ENCODE peak calls at places on chromosomes 5 and 9, in seven cellular contexts. G is GF-D8; L is activated T-cell treated with anti-CD3 and anti-CD28 coated beads for 1 hour; F is SK-N-MC; C is H4; A is ureter; P is activated CD4-positive, alpha-beta T cell treated with anti-CD3 and anti-CD28 coated beads, Interleukin-2, amount 50 U/mL, for 48 hours. D is an unnamed sample.

GRCh38 chr5:157303667-157304327 is 37.9 kb downstream of the CYFIP2 start:
- DNase-seq in G (no peak), L (peak; percentile 42), F (no peak), C (no peak), A (no peak), P (peak; percentile 70), D (no peak)

GRCh38 chr5:7584749-7585148 is 188.8 kb downstream of the ADCY2 start:
- DNase-seq in G (no peak), L (no peak), F (no peak), C (no peak), A (no peak), P (no peak), D (no peak)

GRCh38 chr9:92513349-92513748 is 22.4 kb downstream of the ECM2 start:
- DNase-seq in G (no peak), L (no peak), F (no peak), C (no peak), A (no peak), P (no peak), D (no peak)

GRCh38 chr9:95102001-95102433 is 215.5 kb downstream of the FANCC start:
- DNase-seq in G (no peak), L (no peak), F (no peak), C (no peak), A (no peak), P (no peak), D (no peak)

GRCh38 chr5:138448481-138449398 is 9.9 kb downstream of the REEP2 start:
- DNase-seq in G (no peak), L (no peak), F (peak; percentile 42), C (peak; percentile 67), A (no peak), P (no peak), D (no peak)

GRCh38 chr5:38537502-38537901 is 18.9 kb downstream of the LIFR start:
- DNase-seq in G (no peak), L (no peak), F (no peak), C (no peak), A (no peak), P (no peak), D (no peak)

GRCh38 chr5:39624268-39624886 is 199.6 kb upstream of the DAB2 start:
- DNase-seq in G (no peak), L (no peak), F (no peak), C (peak; percentile 57), A (peak; percentile 70), P (no peak), D (no peak)

GRCh38 chr5:179152144-179152895 is 92.1 kb downstream of the ZNF354C start:
- DNase-seq in G (no peak), L (no peak), F (no peak), C (no peak), A (no peak), P (no peak), D (no peak)

GRCh38 chr5:132010645-132011560 is 555 bp downstream of the ACSL6 start:
- DNase-seq in G (no peak), L (no peak), F (no peak), C (no peak), A (no peak), P (peak; percentile 7), D (no peak)

GRCh38 chr9:137082925-137083290 is 3.9 kb upstream of the MAN1B1 start:
- DNase-seq in G (no peak), L (no peak), F (no peak), C (no peak), A (no peak), P (no peak), D (no peak)

GRCh38 chr9:13804532-13804931 is 509.4 kb downstream of the NFIB start:
- DNase-seq in G (no peak), L (no peak), F (no peak), C (peak; percentile 74), A (no peak), P (no peak), D (no peak)

GRCh38 chr9:128043467-128043868 is 23.7 kb downstream of the NAIF1 start:
- DNase-seq in G (no peak), L (no peak), F (no peak), C (no peak), A (no peak), P (no peak), D (no peak)

GRCh38 chr9:626591-626990 is 214.9 kb upstream of the DMRT1 start:
- DNase-seq in G (no peak), L (no peak), F (no peak), C (no peak), A (no peak), P (no peak), D (no peak)

GRCh38 chr9:126452036-126452595 is 125.5 kb downstream of the MVB12B start:
- DNase-seq in G (no peak), L (no peak), F (no peak), C (no peak), A (no peak), P (no peak), D (no peak)

GRCh38 chr5:151155149-151155776 is 2.3 kb downstream of the ANXA6 start:
- DNase-seq in G (peak; percentile 21), L (peak; percentile 50), F (no peak), C (no peak), A (no peak), P (peak; percentile 67), D (no peak)

GRCh38 chr5:78705826-78706225 is 57.3 kb upstream of the LHFPL2 start:
- DNase-seq in G (no peak), L (no peak), F (no peak), C (no peak), A (no peak), P (no peak), D (no peak)

GRCh38 chr9:128917151-128917849 is 3.5 kb upstream of the PHYHD1 start:
- DNase-seq in G (no peak), L (no peak), F (no peak), C (no peak), A (peak; percentile 78), P (no peak), D (no peak)

GRCh38 chr9:68808481-68808880 is 103.4 kb downstream of the PIP5K1B start:
- DNase-seq in G (no peak), L (no peak), F (no peak), C (no peak), A (no peak), P (no peak), D (no peak)

GRCh38 chr9:6640268-6641072 is 5.1 kb downstream of the GLDC start:
- DNase-seq in G (no peak), L (no peak), F (no peak), C (no peak), A (no peak), P (no peak), D (no peak)

GRCh38 chr5:5207832-5208231 is 67.7 kb downstream of the ADAMTS16 start:
- DNase-seq in G (no peak), L (no peak), F (no peak), C (no peak), A (no peak), P (no peak), D (no peak)

GRCh38 chr9:78856781-78857180 is 559.9 kb downstream of the PSAT1 start:
- DNase-seq in G (no peak), L (no peak), F (no peak), C (no peak), A (no peak), P (no peak), D (no peak)

GRCh38 chr5:126542441-126542840 is 52.6 kb downstream of the ALDH7A1 start:
- DNase-seq in G (no peak), L (no peak), F (no peak), C (no peak), A (no peak), P (no peak), D (no peak)

GRCh38 chr9:132037470-132037869 is 42.2 kb downstream of the MED27 start:
- DNase-seq in G (no peak), L (no peak), F (no peak), C (no peak), A (no peak), P (no peak), D (no peak)

GRCh38 chr9:121299467-121300282 is 31.7 kb downstream of the GSN start:
- DNase-seq in G (no peak), L (no peak), F (no peak), C (no peak), A (no peak), P (peak; percentile 21), D (no peak)

GRCh38 chr5:154934881-154935280 is 3.1 kb downstream of the GEMIN5 start:
- DNase-seq in G (no peak), L (no peak), F (no peak), C (no peak), A (no peak), P (no peak), D (no peak)

GRCh38 chr9:113375057-113376023 is 1.4 kb downstream of the HDHD3 start:
- DNase-seq in G (no peak), L (no peak), F (no peak), C (no peak), A (no peak), P (no peak), D (no peak)

D was measured in NCI-H1048.